ENCODE peak calls at places on chromosomes 4 and X, in ten cellular contexts. Q, X, L, H, U, S, A, N, V and K are unnamed samples.

GRCh38 chr4:118772149-118773081 is 63.5 kb downstream of the SEC24D start:
- DNase-seq in U (no peak), L (no peak), N (no peak), S (no peak), A (peak; percentile 79), H (no peak), Q (no peak), V (peak; percentile 82), X (peak; percentile 83), K (peak; percentile 56)

GRCh38 chr4:176999943-177000543 is 207.3 kb upstream of the VEGFC start:
- DNase-seq in S (no peak), L (no peak), V (peak; percentile 13), U (no peak), N (peak; percentile 18), X (peak; percentile 22), H (no peak), Q (no peak), A (no peak), K (peak; percentile 84)

GRCh38 chrX:68018248-68019203 is 414.8 kb downstream of the OPHN1 start:
- DNase-seq in X (peak; percentile 28), Q (no peak), A (peak; percentile 28), N (no peak), U (peak; percentile 8), S (no peak), L (no peak), H (peak; percentile 6), V (peak; percentile 35), K (peak; percentile 16)

GRCh38 chrX:133254666-133255065 is 36.5 kb upstream of the TFDP3 start:
- DNase-seq in S (no peak), X (no peak), H (no peak), V (no peak), U (no peak), L (no peak), N (no peak), Q (no peak), A (peak; percentile 7), K (peak; percentile 13)

GRCh38 chrX:65196758-65197371 is 220.6 kb upstream of the ZC4H2 start:
- DNase-seq in Q (no peak), A (no peak), V (no peak), S (no peak), U (peak; percentile 20), H (no peak), N (no peak), L (no peak), X (no peak), K (no peak)

GRCh38 chrX:31130457-31131215 is 58.8 kb upstream of the FTHL17 start:
- DNase-seq in N (no peak), Q (no peak), A (no peak), X (peak; percentile 27), H (no peak), S (no peak), U (no peak), L (no peak), V (peak; percentile 26), K (no peak)

GRCh38 chrX:118215346-118215745 is 98.7 kb upstream of the KLHL13 start:
- DNase-seq in A (no peak), L (no peak), U (no peak), N (no peak), V (no peak), Q (no peak), X (no peak), S (no peak), H (no peak), K (no peak)

GRCh38 chrX:22247169-22247568 is 25.5 kb upstream of the CBLL2 start:
- DNase-seq in Q (no peak), N (no peak), L (no peak), H (no peak), V (no peak), X (peak; percentile 2), S (no peak), U (no peak), A (peak; percentile 54), K (no peak)

GRCh38 chrX:42519666-42520231 is 258.2 kb downstream of the PPP1R2C start:
- DNase-seq in N (no peak), H (no peak), Q (peak; percentile 54), L (no peak), U (no peak), S (no peak), X (peak; percentile 35), V (peak; percentile 60), A (peak; percentile 67), K (peak; percentile 70)

GRCh38 chrX:20053537-20053936 is 62.7 kb upstream of the BCLAF3 start:
- DNase-seq in U (no peak), L (no peak), S (no peak), A (no peak), V (no peak), H (no peak), Q (no peak), N (no peak), X (no peak), K (no peak)

DNA sequence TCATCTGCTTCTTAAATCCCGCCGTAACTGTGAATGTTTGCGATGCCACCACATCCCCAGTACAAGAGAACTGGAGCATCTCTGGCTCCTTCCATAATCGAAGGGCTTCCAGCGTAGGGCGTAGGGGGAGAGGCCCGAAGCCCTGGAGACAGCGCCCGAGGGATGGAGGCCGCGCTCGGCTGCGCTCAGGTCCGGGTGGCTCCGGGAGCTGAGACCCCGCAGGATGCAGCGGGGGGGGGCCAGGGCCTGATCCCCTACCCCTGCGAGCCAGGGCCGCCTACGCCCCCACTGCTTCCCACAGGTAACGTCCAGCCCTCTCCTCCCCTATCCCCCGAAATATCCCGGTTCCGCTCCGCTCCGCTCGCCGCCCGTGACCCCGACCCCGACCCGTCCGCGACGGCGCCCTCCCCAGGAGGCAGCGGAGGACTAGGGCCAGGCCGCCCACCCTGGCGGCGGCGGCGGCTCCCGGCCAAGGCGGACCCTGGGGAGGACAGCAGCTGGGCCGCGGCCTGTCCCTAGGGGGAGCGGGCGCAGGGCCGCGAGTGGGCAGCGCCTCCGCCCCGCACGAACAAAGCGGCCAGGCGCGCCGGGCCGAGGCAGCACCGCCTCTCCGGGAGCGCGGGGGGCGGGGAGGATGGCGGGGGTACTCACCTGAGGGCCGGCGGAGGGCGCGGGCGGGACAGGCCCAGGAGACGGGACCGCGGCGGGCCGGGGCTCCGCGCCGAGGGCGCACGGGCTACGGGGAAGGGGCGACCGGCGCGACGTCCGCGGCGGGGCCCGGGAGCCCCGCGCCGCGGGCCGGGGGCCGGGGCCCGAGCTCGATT is 720 bp downstream of the WDFY3 start:
- DNase-seq in U (peak; percentile 60), L (peak; percentile 77), H (peak; percentile 46), S (peak; percentile 24), X (peak; percentile 43), A (peak; percentile 31), Q (no peak), V (peak; percentile 42), N (peak; percentile 20), K (peak; percentile 39)
- TF ChIP-seq CTCF in U (peak; percentile 36), L (peak; percentile 52), H (peak; percentile 17), S (no peak), X (no peak), A (no peak), Q (no peak), V (no peak), N (no peak), K (no peak)

DNA sequence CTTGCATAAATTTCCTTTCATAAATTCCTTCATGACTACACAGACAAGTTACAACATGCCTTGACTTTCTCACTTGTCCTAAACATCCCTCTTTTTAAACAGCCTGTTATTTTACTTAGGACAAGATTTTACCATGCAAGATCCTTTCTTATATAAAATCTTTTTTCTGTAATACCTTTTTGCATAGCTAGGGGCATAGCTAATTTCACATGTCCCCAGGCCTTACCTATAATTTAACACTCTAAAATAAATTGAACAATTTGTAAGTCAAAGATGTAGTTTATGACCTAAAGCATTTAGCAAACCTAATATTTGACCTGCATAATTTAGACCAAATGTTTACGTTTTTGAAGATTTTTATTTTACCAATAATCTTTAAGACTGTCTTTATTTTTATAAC is 396.3 kb upstream of the FSTL5 start:
- DNase-seq in V (no peak), Q (no peak), A (no peak), L (no peak), U (no peak), H (no peak), S (no peak), X (no peak), N (no peak), K (peak; percentile 24)
- TF ChIP-seq CTCF in V (no peak), Q (no peak), A (no peak), L (peak; percentile 51), U (peak; percentile 35), H (no peak), S (no peak), X (no peak), N (no peak), K (no peak)

DNA sequence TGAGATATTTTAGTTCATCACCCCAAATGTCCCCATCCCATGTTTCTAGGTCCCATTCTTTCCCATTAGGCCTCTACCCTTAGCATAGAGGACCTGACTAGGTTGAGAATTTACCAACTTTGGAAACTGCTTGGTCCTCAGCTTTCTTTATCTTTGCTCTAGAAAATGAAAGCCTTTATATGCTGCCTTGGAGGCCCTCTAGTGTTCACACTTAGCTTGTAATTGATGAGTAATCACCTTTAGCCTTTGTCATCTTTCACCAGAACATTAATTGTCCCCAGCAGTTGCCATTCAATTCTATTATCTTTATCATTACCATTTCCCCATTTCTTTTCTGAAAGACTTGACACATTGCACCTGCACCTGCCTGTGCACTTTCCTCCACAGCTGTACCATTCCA is 589.2 kb upstream of the NR3C2 start:
- DNase-seq in S (no peak), L (no peak), A (peak; percentile 8), H (no peak), Q (peak; percentile 2), X (peak; percentile 7), V (peak; percentile 9), N (no peak), U (no peak), K (peak; percentile 54)
- TF ChIP-seq CTCF in S (no peak), L (peak; percentile 60), A (peak; percentile 26), H (peak; percentile 56), Q (peak; percentile 49), X (peak; percentile 54), V (peak; percentile 21), N (peak; percentile 19), U (peak; percentile 64), K (peak; percentile 29)

DNA sequence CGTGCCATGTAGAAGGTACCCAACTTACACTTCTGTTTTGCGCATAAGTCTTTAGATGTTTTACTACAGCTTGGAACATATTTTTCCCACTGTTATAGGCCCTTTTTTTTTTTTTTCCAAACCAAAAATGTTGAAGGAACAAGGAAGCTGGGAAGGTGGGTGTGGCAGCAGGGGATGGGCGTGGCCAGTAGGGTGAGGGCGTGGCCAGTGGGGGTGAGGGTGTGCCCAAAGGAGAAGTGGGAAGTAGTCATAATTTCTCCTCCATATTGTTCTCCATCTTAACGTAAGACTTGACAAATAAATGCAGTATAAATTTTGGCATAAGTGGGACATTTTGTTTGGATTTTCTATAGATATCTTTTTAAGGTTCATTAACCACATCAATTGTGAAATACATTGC is 30.4 kb downstream of the CLDN22 start:
- DNase-seq in X (no peak), A (no peak), U (no peak), Q (no peak), H (no peak), L (no peak), N (no peak), V (no peak), S (no peak), K (peak; percentile 3)
- TF ChIP-seq CTCF in X (no peak), A (no peak), U (no peak), Q (no peak), H (no peak), L (no peak), N (no peak), V (no peak), S (no peak), K (no peak)